ENCODE peak calls at places on chromosomes 6 and 20, in seven cellular contexts. One of them, this sample, is unnamed.

GRCh38 chr20:13318871-13319521 is 97.9 kb downstream of the ISM1 start:
- DNase-seq in HCT116: no peak
- DNase-seq in endodermal cell: no peak
- DNase-seq in Peyer's patch: no peak
- DNase-seq in H7: no peak
- DNase-seq in kidney epithelial cell: no peak
- DNase-seq in GM23338: no peak
- DNase-seq in this sample: no peak

GRCh38 chr6:46628976-46629375 is 23.6 kb downstream of the CYP39A1 start:
- DNase-seq in HCT116: no peak
- DNase-seq in endodermal cell: no peak
- DNase-seq in Peyer's patch: no peak
- DNase-seq in H7: no peak
- DNase-seq in kidney epithelial cell: no peak
- DNase-seq in GM23338: no peak
- DNase-seq in this sample: no peak

GRCh38 chr6:89997456-89998445 is 103.5 kb downstream of the GJA10 start:
- DNase-seq in HCT116: no peak
- DNase-seq in endodermal cell: no peak
- DNase-seq in Peyer's patch: peak; percentile 51
- DNase-seq in H7: no peak
- DNase-seq in kidney epithelial cell: no peak
- DNase-seq in GM23338: no peak
- DNase-seq in this sample: no peak

GRCh38 chr6:41561386-41561785 is 15.2 kb downstream of the FOXP4 start:
- DNase-seq in HCT116: no peak
- DNase-seq in endodermal cell: peak; percentile 51
- DNase-seq in Peyer's patch: no peak
- DNase-seq in H7: peak; percentile 60
- DNase-seq in kidney epithelial cell: no peak
- DNase-seq in GM23338: no peak
- DNase-seq in this sample: no peak

GRCh38 chr20:50695144-50695872 is 4.0 kb upstream of the RIPOR3 start:
- DNase-seq in HCT116: no peak
- DNase-seq in endodermal cell: peak; percentile 56
- DNase-seq in Peyer's patch: no peak
- DNase-seq in H7: no peak
- DNase-seq in kidney epithelial cell: no peak
- DNase-seq in GM23338: no peak
- DNase-seq in this sample: no peak

GRCh38 chr20:51440589-51440988 is 101.9 kb downstream of the NFATC2 start:
- DNase-seq in HCT116: no peak
- DNase-seq in endodermal cell: no peak
- DNase-seq in Peyer's patch: peak; percentile 72
- DNase-seq in H7: no peak
- DNase-seq in kidney epithelial cell: no peak
- DNase-seq in GM23338: no peak
- DNase-seq in this sample: no peak

GRCh38 chr6:29995346-29995777 is 53.0 kb downstream of the HLA-A start:
- DNase-seq in HCT116: no peak
- DNase-seq in endodermal cell: peak; percentile 24
- DNase-seq in Peyer's patch: no peak
- DNase-seq in H7: no peak
- DNase-seq in kidney epithelial cell: peak; percentile 34
- DNase-seq in GM23338: no peak
- DNase-seq in this sample: no peak

GRCh38 chr6:98823845-98824162 is 10.6 kb upstream of the POU3F2 start:
- DNase-seq in HCT116: no peak
- DNase-seq in endodermal cell: no peak
- DNase-seq in Peyer's patch: no peak
- DNase-seq in H7: no peak
- DNase-seq in kidney epithelial cell: no peak
- DNase-seq in GM23338: peak; percentile 59
- DNase-seq in this sample: no peak

GRCh38 chr20:63285636-63286615 is 7.1 kb upstream of the COL20A1 start:
- DNase-seq in HCT116: no peak
- DNase-seq in endodermal cell: no peak
- DNase-seq in Peyer's patch: no peak
- DNase-seq in H7: no peak
- DNase-seq in kidney epithelial cell: no peak
- DNase-seq in GM23338: no peak
- DNase-seq in this sample: no peak

GRCh38 chr6:108689279-108690161 is 128.8 kb downstream of the FOXO3 start:
- DNase-seq in HCT116: peak; percentile 57
- DNase-seq in endodermal cell: peak; percentile 35
- DNase-seq in Peyer's patch: peak; percentile 61
- DNase-seq in H7: no peak
- DNase-seq in kidney epithelial cell: peak; percentile 82
- DNase-seq in GM23338: no peak
- DNase-seq in this sample: peak; percentile 89
- H3K4me3 ChIP-seq in HCT116: no peak overlapping the region
- H3K4me3 ChIP-seq in endodermal cell: no peak overlapping the region
- H3K4me3 ChIP-seq in Peyer's patch: no peak overlapping the region
- H3K4me3 ChIP-seq in H7: no peak overlapping the region
- H3K4me3 ChIP-seq in kidney epithelial cell: no peak overlapping the region
- H3K4me3 ChIP-seq in GM23338: no peak overlapping the region
- H3K4me3 ChIP-seq in this sample: no peak overlapping the region

GRCh38 chr6:133408543-133408942 is 167.4 kb downstream of the EYA4 start:
- DNase-seq in HCT116: no peak
- DNase-seq in endodermal cell: no peak
- DNase-seq in Peyer's patch: no peak
- DNase-seq in H7: no peak
- DNase-seq in kidney epithelial cell: no peak
- DNase-seq in GM23338: no peak
- DNase-seq in this sample: no peak

GRCh38 chr6:133411757-133412156 is 170.6 kb downstream of the EYA4 start:
- DNase-seq in HCT116: no peak
- DNase-seq in endodermal cell: no peak
- DNase-seq in Peyer's patch: no peak
- DNase-seq in H7: no peak
- DNase-seq in kidney epithelial cell: no peak
- DNase-seq in GM23338: no peak
- DNase-seq in this sample: no peak

GRCh38 chr6:133407320-133408100 is 166.4 kb downstream of the EYA4 start:
- DNase-seq in HCT116: no peak
- DNase-seq in endodermal cell: no peak
- DNase-seq in Peyer's patch: no peak
- DNase-seq in H7: no peak
- DNase-seq in kidney epithelial cell: no peak
- DNase-seq in GM23338: peak; percentile 11
- DNase-seq in this sample: no peak

GRCh38 chr6:133415262-133415661 is 174.1 kb downstream of the EYA4 start:
- DNase-seq in HCT116: no peak
- DNase-seq in endodermal cell: no peak
- DNase-seq in Peyer's patch: no peak
- DNase-seq in H7: no peak
- DNase-seq in kidney epithelial cell: no peak
- DNase-seq in GM23338: no peak
- DNase-seq in this sample: no peak

GRCh38 chr6:133410628-133411027 is 169.5 kb downstream of the EYA4 start:
- DNase-seq in HCT116: no peak
- DNase-seq in endodermal cell: peak; percentile 88
- DNase-seq in Peyer's patch: no peak
- DNase-seq in H7: peak; percentile 50
- DNase-seq in kidney epithelial cell: no peak
- DNase-seq in GM23338: peak; percentile 51
- DNase-seq in this sample: no peak
- H3K4me3 ChIP-seq in HCT116: no peak overlapping the region
- H3K4me3 ChIP-seq in endodermal cell: no peak overlapping the region
- H3K4me3 ChIP-seq in Peyer's patch: no peak overlapping the region
- H3K4me3 ChIP-seq in H7: no peak overlapping the region
- H3K4me3 ChIP-seq in kidney epithelial cell: no peak overlapping the region
- H3K4me3 ChIP-seq in GM23338: no peak overlapping the region
- H3K4me3 ChIP-seq in this sample: no peak overlapping the region

GRCh38 chr20:3728354-3728753 is 4.1 kb upstream of the HSPA12B start:
- DNase-seq in HCT116: no peak
- DNase-seq in endodermal cell: peak; percentile 32
- DNase-seq in Peyer's patch: no peak
- DNase-seq in H7: peak; percentile 11
- DNase-seq in kidney epithelial cell: no peak
- DNase-seq in GM23338: no peak
- DNase-seq in this sample: no peak

GRCh38 chr20:3729378-3729777 is 3.1 kb upstream of the HSPA12B start:
- DNase-seq in HCT116: no peak
- DNase-seq in endodermal cell: peak; percentile 34
- DNase-seq in Peyer's patch: no peak
- DNase-seq in H7: no peak
- DNase-seq in kidney epithelial cell: no peak
- DNase-seq in GM23338: no peak
- DNase-seq in this sample: no peak

GRCh38 chr20:3728876-3729275 is 3.6 kb upstream of the HSPA12B start:
- DNase-seq in HCT116: no peak
- DNase-seq in endodermal cell: no peak
- DNase-seq in Peyer's patch: no peak
- DNase-seq in H7: peak; percentile 15
- DNase-seq in kidney epithelial cell: no peak
- DNase-seq in GM23338: no peak
- DNase-seq in this sample: no peak

GRCh38 chr20:3729811-3730550 is 2.5 kb upstream of the HSPA12B start:
- DNase-seq in HCT116: no peak
- DNase-seq in endodermal cell: peak; percentile 37
- DNase-seq in Peyer's patch: no peak
- DNase-seq in H7: peak; percentile 22
- DNase-seq in kidney epithelial cell: no peak
- DNase-seq in GM23338: no peak
- DNase-seq in this sample: no peak

GRCh38 chr20:3727333-3728035 is 5.0 kb upstream of the HSPA12B start:
- DNase-seq in HCT116: no peak
- DNase-seq in endodermal cell: peak; percentile 41
- DNase-seq in Peyer's patch: no peak
- DNase-seq in H7: peak; percentile 15
- DNase-seq in kidney epithelial cell: no peak
- DNase-seq in GM23338: no peak
- DNase-seq in this sample: no peak
- H3K4me3 ChIP-seq in HCT116: no peak overlapping the region
- H3K4me3 ChIP-seq in endodermal cell: no peak overlapping the region
- H3K4me3 ChIP-seq in Peyer's patch: no peak overlapping the region
- H3K4me3 ChIP-seq in H7: no peak overlapping the region
- H3K4me3 ChIP-seq in kidney epithelial cell: no peak overlapping the region
- H3K4me3 ChIP-seq in GM23338: no peak overlapping the region
- H3K4me3 ChIP-seq in this sample: peak overlapping the region; percentile 21

GRCh38 chr6:111461860-111462259 is 21.2 kb downstream of the REV3L start:
- DNase-seq in HCT116: no peak
- DNase-seq in endodermal cell: no peak
- DNase-seq in Peyer's patch: no peak
- DNase-seq in H7: no peak
- DNase-seq in kidney epithelial cell: no peak
- DNase-seq in GM23338: no peak
- DNase-seq in this sample: no peak
- H3K4me3 ChIP-seq in HCT116: no peak overlapping the region
- H3K4me3 ChIP-seq in endodermal cell: no peak overlapping the region
- H3K4me3 ChIP-seq in Peyer's patch: no peak overlapping the region
- H3K4me3 ChIP-seq in H7: no peak overlapping the region
- H3K4me3 ChIP-seq in kidney epithelial cell: no peak overlapping the region
- H3K4me3 ChIP-seq in GM23338: no peak overlapping the region
- H3K4me3 ChIP-seq in this sample: no peak overlapping the region

DNA sequence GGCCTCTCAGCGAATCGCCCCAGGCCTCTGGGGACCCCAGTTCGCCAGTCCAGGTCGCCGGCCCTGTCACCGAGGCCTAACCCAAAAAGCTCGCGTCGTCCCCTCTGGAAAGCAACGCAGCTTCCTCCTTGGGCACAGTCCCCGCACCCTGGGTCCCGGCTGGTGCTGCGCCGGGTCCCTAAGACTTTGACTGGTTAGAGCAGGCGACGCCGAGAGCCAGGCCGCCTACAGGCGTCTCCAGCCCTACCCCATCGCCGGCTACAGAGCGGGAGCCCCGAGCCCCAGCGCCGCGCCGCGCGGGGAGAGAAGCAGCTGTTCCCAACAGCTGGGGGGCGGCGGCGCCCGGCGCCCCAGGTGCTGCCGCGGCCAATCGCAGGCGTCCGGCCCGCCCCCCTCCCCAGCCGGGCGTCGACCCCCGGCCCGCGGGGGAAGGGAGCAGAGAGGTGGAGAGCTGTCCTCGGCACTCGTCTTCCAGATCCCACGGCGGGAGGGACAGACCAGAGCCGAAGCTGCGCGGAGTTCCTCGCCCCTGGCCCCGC is 540 bp upstream of the RBM24 start:
- DNase-seq in HCT116: no peak
- DNase-seq in endodermal cell: peak; percentile 90
- DNase-seq in Peyer's patch: peak; percentile 47
- DNase-seq in H7: peak; percentile 81
- DNase-seq in kidney epithelial cell: no peak
- DNase-seq in GM23338: peak; percentile 74
- DNase-seq in this sample: no peak
- H3K4me3 ChIP-seq in HCT116: peak overlapping the region; percentile 69
- H3K4me3 ChIP-seq in endodermal cell: peak overlapping the region; percentile 82
- H3K4me3 ChIP-seq in Peyer's patch: peak overlapping the region; percentile 37
- H3K4me3 ChIP-seq in H7: peak overlapping the region; percentile 64
- H3K4me3 ChIP-seq in kidney epithelial cell: peak overlapping the region; percentile 77
- H3K4me3 ChIP-seq in GM23338: peak overlapping the region; percentile 80
- H3K4me3 ChIP-seq in this sample: peak overlapping the region; percentile 91